ENCODE peak calls at places on chromosome 2, in five cellular contexts. D, R, G, A and P are unnamed samples.

GRCh38 chr2:65744801-65745200 is 312.4 kb upstream of the SPRED2 start:
- DNase-seq in D (no peak), R (no peak), G (no peak), A (no peak), P (no peak)

GRCh38 chr2:101340141-101340541 is 31.6 kb upstream of the RNF149 start:
- DNase-seq in D (no peak), R (no peak), G (no peak), A (no peak), P (no peak)

GRCh38 chr2:120496759-120497158 is 150.8 kb downstream of the INHBB start:
- DNase-seq in D (no peak), R (no peak), G (no peak), A (no peak), P (no peak)

GRCh38 chr2:31067259-31067658 is 71.0 kb downstream of the GALNT14 start:
- DNase-seq in D (no peak), R (no peak), G (no peak), A (no peak), P (no peak)

GRCh38 chr2:1990724-1991123 is 246.4 kb upstream of the PXDN start:
- DNase-seq in D (peak; percentile 80), R (no peak), G (no peak), A (no peak), P (no peak)

GRCh38 chr2:16238756-16239150 is 298.4 kb downstream of the MYCN start:
- DNase-seq in D (no peak), R (no peak), G (no peak), A (no peak), P (no peak)

GRCh38 chr2:84849271-84849952 is 31.5 kb downstream of the TRABD2A start:
- DNase-seq in D (no peak), R (no peak), G (peak; percentile 44), A (peak; percentile 15), P (no peak)

GRCh38 chr2:205914736-205915510 is 171.1 kb downstream of the INO80D start:
- DNase-seq in D (peak; percentile 21), R (no peak), G (no peak), A (no peak), P (no peak)

GRCh38 chr2:233399306-233400225 is 45.3 kb downstream of the DGKD start:
- DNase-seq in D (no peak), R (no peak), G (peak; percentile 28), A (no peak), P (no peak)

GRCh38 chr2:239548491-239548890 is 147.7 kb upstream of the HDAC4 start:
- DNase-seq in D (no peak), R (no peak), G (peak; percentile 44), A (no peak), P (no peak)

GRCh38 chr2:8622924-8623465 is 58.9 kb upstream of the ID2 start:
- DNase-seq in D (no peak), R (no peak), G (no peak), A (no peak), P (no peak)

GRCh38 chr2:176652300-176653182 is 383.3 kb downstream of the MTX2 start:
- DNase-seq in D (peak; percentile 72), R (peak; percentile 49), G (no peak), A (peak; percentile 75), P (no peak)

GRCh38 chr2:230661072-230661957 is 51.3 kb upstream of the CAB39 start:
- DNase-seq in D (no peak), R (no peak), G (no peak), A (no peak), P (no peak)

GRCh38 chr2:105371156-105371555 is 27.7 kb downstream of the FHL2 start:
- DNase-seq in D (no peak), R (no peak), G (no peak), A (no peak), P (no peak)

GRCh38 chr2:55843096-55843991 is 80.2 kb downstream of the EFEMP1 start:
- DNase-seq in D (peak; percentile 54), R (peak; percentile 77), G (no peak), A (peak; percentile 71), P (peak; percentile 93)

GRCh38 chr2:68716948-68717661 is 17.5 kb upstream of the ARHGAP25 start:
- DNase-seq in D (no peak), R (no peak), G (no peak), A (no peak), P (no peak)

GRCh38 chr2:224584768-224585204 is 377 bp downstream of the CUL3 start:
- DNase-seq in D (peak; percentile 40), R (no peak), G (peak; percentile 54), A (peak; percentile 34), P (no peak)

GRCh38 chr2:69159988-69160387 is 147.0 kb downstream of the ANTXR1 start:
- DNase-seq in D (no peak), R (no peak), G (no peak), A (no peak), P (no peak)

GRCh38 chr2:20179755-20180594 is 45.0 kb downstream of the SDC1 start:
- DNase-seq in D (no peak), R (no peak), G (no peak), A (peak; percentile 84), P (no peak)